ENCODE peak calls at places on chromosomes 1 and 21, in nine cellular contexts. One of them, this sample, is unnamed. For H3K4me1 and H3K9me3, the result is how much of the 10 kb centered on the place peaks cover.

GRCh38 chr1:2087766-2088165 is 37.6 kb downstream of the PRKCZ start:
- DNase-seq in fibroblast of lung: no peak
- DNase-seq in neural progenitor cell: no peak
- DNase-seq in body of pancreas: no peak
- DNase-seq in OCI-LY7: no peak
- DNase-seq in aorta: no peak
- DNase-seq in NT2/D1: no peak
- DNase-seq in K562: no peak
- DNase-seq in prostate gland: no peak
- DNase-seq in this sample: no peak

GRCh38 chr1:204578867-204579664 is 62.9 kb downstream of the MDM4 start:
- DNase-seq in fibroblast of lung: no peak
- DNase-seq in neural progenitor cell: peak
- DNase-seq in body of pancreas: peak
- DNase-seq in OCI-LY7: peak
- DNase-seq in aorta: no peak
- DNase-seq in NT2/D1: no peak
- DNase-seq in K562: no peak
- DNase-seq in prostate gland: peak
- DNase-seq in this sample: no peak

GRCh38 chr1:9181176-9181906 is 52.4 kb upstream of the GPR157 start:
- DNase-seq in fibroblast of lung: peak
- DNase-seq in neural progenitor cell: peak
- DNase-seq in body of pancreas: peak
- DNase-seq in OCI-LY7: peak
- DNase-seq in aorta: peak
- DNase-seq in NT2/D1: no peak
- DNase-seq in K562: peak
- DNase-seq in prostate gland: no peak
- DNase-seq in this sample: peak

GRCh38 chr1:25990702-25991395 is 7.0 kb downstream of the PAFAH2 start:
- DNase-seq in fibroblast of lung: no peak
- DNase-seq in neural progenitor cell: no peak
- DNase-seq in body of pancreas: no peak
- DNase-seq in OCI-LY7: no peak
- DNase-seq in aorta: no peak
- DNase-seq in NT2/D1: no peak
- DNase-seq in K562: no peak
- DNase-seq in prostate gland: no peak
- DNase-seq in this sample: peak

GRCh38 chr1:69511426-69512192 is 56.1 kb upstream of the LRRC7 start:
- DNase-seq in fibroblast of lung: peak
- DNase-seq in neural progenitor cell: no peak
- DNase-seq in body of pancreas: no peak
- DNase-seq in OCI-LY7: no peak
- DNase-seq in aorta: no peak
- DNase-seq in NT2/D1: no peak
- DNase-seq in K562: no peak
- DNase-seq in prostate gland: no peak
- DNase-seq in this sample: no peak

GRCh38 chr1:1775364-1776226 is 2.7 kb downstream of the NADK start:
- DNase-seq in fibroblast of lung: no peak
- DNase-seq in neural progenitor cell: peak
- DNase-seq in body of pancreas: no peak
- DNase-seq in OCI-LY7: peak
- DNase-seq in aorta: no peak
- DNase-seq in NT2/D1: no peak
- DNase-seq in K562: no peak
- DNase-seq in prostate gland: no peak
- DNase-seq in this sample: no peak

GRCh38 chr1:206923961-206924548 is 2.3 kb upstream of the FCMR start:
- DNase-seq in fibroblast of lung: no peak
- DNase-seq in neural progenitor cell: no peak
- DNase-seq in body of pancreas: no peak
- DNase-seq in OCI-LY7: no peak
- DNase-seq in aorta: no peak
- DNase-seq in NT2/D1: no peak
- DNase-seq in K562: no peak
- DNase-seq in prostate gland: no peak
- DNase-seq in this sample: no peak

GRCh38 chr1:180270767-180271639 is 40.9 kb downstream of the LHX4 start:
- DNase-seq in fibroblast of lung: peak
- DNase-seq in neural progenitor cell: peak
- DNase-seq in body of pancreas: peak
- DNase-seq in OCI-LY7: no peak
- DNase-seq in aorta: peak
- DNase-seq in NT2/D1: no peak
- DNase-seq in K562: peak
- DNase-seq in prostate gland: no peak
- DNase-seq in this sample: no peak

GRCh38 chr1:176795929-176796328 is 333.0 kb downstream of the PAPPA2 start:
- DNase-seq in fibroblast of lung: no peak
- DNase-seq in neural progenitor cell: no peak
- DNase-seq in body of pancreas: no peak
- DNase-seq in OCI-LY7: no peak
- DNase-seq in aorta: no peak
- DNase-seq in NT2/D1: no peak
- DNase-seq in K562: no peak
- DNase-seq in prostate gland: no peak
- DNase-seq in this sample: no peak

GRCh38 chr21:25370311-25370744 is 237.0 kb downstream of the MRPL39 start:
- DNase-seq in fibroblast of lung: peak
- DNase-seq in neural progenitor cell: no peak
- DNase-seq in body of pancreas: peak
- DNase-seq in OCI-LY7: no peak
- DNase-seq in aorta: peak
- DNase-seq in NT2/D1: no peak
- DNase-seq in K562: no peak
- DNase-seq in prostate gland: no peak
- DNase-seq in this sample: no peak

GRCh38 chr1:24702511-24703293 is 42.5 kb upstream of the CLIC4 start:
- DNase-seq in fibroblast of lung: peak
- DNase-seq in neural progenitor cell: peak
- DNase-seq in body of pancreas: peak
- DNase-seq in OCI-LY7: no peak
- DNase-seq in aorta: no peak
- DNase-seq in NT2/D1: no peak
- DNase-seq in K562: no peak
- DNase-seq in prostate gland: no peak
- DNase-seq in this sample: no peak

GRCh38 chr21:37986751-37987399 is 70.6 kb upstream of the KCNJ6 start:
- DNase-seq in fibroblast of lung: no peak
- DNase-seq in neural progenitor cell: no peak
- DNase-seq in body of pancreas: no peak
- DNase-seq in OCI-LY7: no peak
- DNase-seq in aorta: no peak
- DNase-seq in NT2/D1: no peak
- DNase-seq in K562: no peak
- DNase-seq in prostate gland: peak
- DNase-seq in this sample: no peak

GRCh38 chr1:36737767-36738166 is 255.1 kb upstream of the CSF3R start:
- DNase-seq in fibroblast of lung: no peak
- DNase-seq in neural progenitor cell: peak
- DNase-seq in body of pancreas: no peak
- DNase-seq in OCI-LY7: no peak
- DNase-seq in aorta: no peak
- DNase-seq in NT2/D1: no peak
- DNase-seq in K562: no peak
- DNase-seq in prostate gland: no peak
- DNase-seq in this sample: no peak

DNA sequence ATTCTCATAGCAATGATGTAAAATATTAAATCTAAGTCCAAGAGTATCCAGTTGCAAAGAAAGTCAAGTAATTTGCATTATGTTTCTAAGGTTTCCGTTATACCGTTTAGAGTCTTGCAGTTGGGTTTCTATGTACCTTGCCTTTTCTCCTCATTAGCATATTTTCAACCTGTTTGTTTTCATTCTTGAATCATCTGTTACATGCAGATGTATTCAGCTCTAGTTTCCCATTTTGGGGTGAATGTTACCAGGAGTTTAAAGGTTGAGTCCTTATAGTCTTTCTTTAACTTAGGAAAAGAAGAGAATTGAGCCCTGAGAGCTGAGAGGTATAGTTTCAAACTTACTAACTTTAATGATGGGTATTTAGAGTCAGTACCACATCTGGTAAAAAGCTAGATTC is 139.9 kb downstream of the NFIA start:
- DNase-seq in fibroblast of lung: no peak
- DNase-seq in neural progenitor cell: no peak
- DNase-seq in body of pancreas: no peak
- DNase-seq in OCI-LY7: no peak
- DNase-seq in aorta: no peak
- DNase-seq in NT2/D1: no peak
- DNase-seq in K562: no peak
- DNase-seq in prostate gland: no peak
- DNase-seq in this sample: no peak
- H3K4me1 ChIP-seq in fibroblast of lung: under half
- H3K4me1 ChIP-seq in neural progenitor cell: under half
- H3K4me1 ChIP-seq in body of pancreas: under half
- H3K4me1 ChIP-seq in OCI-LY7: under half
- H3K4me1 ChIP-seq in aorta: under half
- H3K4me1 ChIP-seq in NT2/D1: under half
- H3K4me1 ChIP-seq in K562: under half
- H3K4me1 ChIP-seq in prostate gland: under half
- H3K4me1 ChIP-seq in this sample: under half

DNA sequence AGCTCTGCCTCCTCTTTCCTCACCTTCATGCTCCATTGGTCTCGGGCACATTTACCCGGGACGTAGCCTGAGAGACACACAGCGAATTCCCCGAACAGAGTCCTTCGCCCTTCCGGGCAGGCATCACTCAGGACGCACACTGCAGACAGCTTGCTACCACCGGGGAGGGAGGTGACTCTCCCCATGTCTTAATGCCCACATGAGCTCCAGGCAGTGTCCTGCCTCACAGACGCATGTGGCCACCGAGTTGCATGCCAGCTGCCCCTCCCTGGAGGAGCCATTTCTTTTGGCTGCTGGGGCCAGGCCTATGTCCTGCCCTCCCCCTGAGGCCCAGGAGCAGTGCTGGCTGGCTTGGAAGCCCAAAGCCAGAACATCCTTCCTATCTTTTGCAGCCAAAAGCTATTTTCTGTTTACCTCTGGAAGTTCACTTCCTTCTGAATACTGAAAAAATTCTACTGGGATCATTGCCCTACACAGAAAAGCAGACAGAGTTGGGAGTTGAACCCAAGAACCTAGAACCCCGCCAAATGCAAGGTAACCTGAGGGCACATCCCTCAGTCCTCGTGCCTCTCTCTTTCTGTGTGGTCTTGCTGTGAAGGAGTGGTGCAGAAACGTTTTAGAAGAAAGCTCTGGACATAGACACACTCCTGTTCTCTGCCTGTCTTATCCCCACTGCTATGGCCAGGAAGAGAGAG is 209.4 kb downstream of the TOMM20 start:
- DNase-seq in fibroblast of lung: no peak
- DNase-seq in neural progenitor cell: no peak
- DNase-seq in body of pancreas: no peak
- DNase-seq in OCI-LY7: no peak
- DNase-seq in aorta: peak
- DNase-seq in NT2/D1: no peak
- DNase-seq in K562: no peak
- DNase-seq in prostate gland: no peak
- DNase-seq in this sample: no peak
- H3K9me3 ChIP-seq in fibroblast of lung: under half
- H3K9me3 ChIP-seq in neural progenitor cell: under half
- H3K9me3 ChIP-seq in body of pancreas: under half
- H3K9me3 ChIP-seq in OCI-LY7: under half
- H3K9me3 ChIP-seq in aorta: under half
- H3K9me3 ChIP-seq in NT2/D1: under half
- H3K9me3 ChIP-seq in K562: under half
- H3K9me3 ChIP-seq in prostate gland: under half
- H3K9me3 ChIP-seq in this sample: under half

GRCh38 chr1:156705918-156706646 is 699 bp upstream of the CRABP2 start:
- DNase-seq in fibroblast of lung: peak
- DNase-seq in neural progenitor cell: peak
- DNase-seq in body of pancreas: peak
- DNase-seq in OCI-LY7: peak
- DNase-seq in aorta: peak
- DNase-seq in NT2/D1: peak
- DNase-seq in K562: peak
- DNase-seq in prostate gland: peak
- DNase-seq in this sample: peak

GRCh38 chr1:156706647-156707008 is 1.2 kb upstream of the CRABP2 start:
- DNase-seq in fibroblast of lung: peak
- DNase-seq in neural progenitor cell: peak
- DNase-seq in body of pancreas: peak
- DNase-seq in OCI-LY7: no peak
- DNase-seq in aorta: peak
- DNase-seq in NT2/D1: no peak
- DNase-seq in K562: peak
- DNase-seq in prostate gland: no peak
- DNase-seq in this sample: peak

GRCh38 chr1:156704930-156705320 is 458 bp downstream of the CRABP2 start:
- DNase-seq in fibroblast of lung: peak
- DNase-seq in neural progenitor cell: peak
- DNase-seq in body of pancreas: peak
- DNase-seq in OCI-LY7: no peak
- DNase-seq in aorta: peak
- DNase-seq in NT2/D1: no peak
- DNase-seq in K562: no peak
- DNase-seq in prostate gland: no peak
- DNase-seq in this sample: no peak

GRCh38 chr1:156704166-156704711 is 1.1 kb downstream of the CRABP2 start:
- DNase-seq in fibroblast of lung: no peak
- DNase-seq in neural progenitor cell: peak
- DNase-seq in body of pancreas: no peak
- DNase-seq in OCI-LY7: no peak
- DNase-seq in aorta: no peak
- DNase-seq in NT2/D1: no peak
- DNase-seq in K562: no peak
- DNase-seq in prostate gland: no peak
- DNase-seq in this sample: no peak

DNA sequence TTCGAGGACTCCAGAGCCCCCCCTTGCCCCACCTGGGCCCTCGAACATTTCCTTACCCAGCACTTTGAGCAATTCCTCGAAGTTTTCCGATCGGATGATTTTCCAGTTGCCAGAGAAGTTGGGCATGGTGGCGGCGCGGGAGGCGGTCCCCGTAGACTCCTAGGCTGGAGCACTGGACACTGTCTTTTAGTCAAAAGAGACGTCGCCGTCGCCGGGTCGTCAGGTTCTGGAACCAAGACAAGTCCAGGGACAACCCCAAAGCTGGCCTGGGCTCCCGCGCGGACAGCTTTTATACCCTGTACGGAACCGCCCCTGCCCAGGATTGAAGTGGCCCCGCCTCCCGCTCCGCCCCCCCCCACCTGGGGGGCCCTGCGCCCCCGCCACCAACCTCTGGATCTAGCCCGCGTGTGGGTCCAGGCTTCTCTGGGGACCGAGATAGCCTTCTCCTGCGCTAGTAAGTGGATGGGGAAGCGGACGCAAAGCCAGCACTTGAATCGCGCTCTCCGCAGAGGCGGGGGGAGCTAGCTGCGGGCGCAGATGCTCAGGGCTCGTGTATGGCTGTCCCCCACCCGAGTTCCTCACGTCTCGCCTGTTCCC is at the start of gene CRABP2:
- DNase-seq in fibroblast of lung: peak
- DNase-seq in neural progenitor cell: peak
- DNase-seq in body of pancreas: peak
- DNase-seq in OCI-LY7: no peak
- DNase-seq in aorta: peak
- DNase-seq in NT2/D1: no peak
- DNase-seq in K562: peak
- DNase-seq in prostate gland: no peak
- DNase-seq in this sample: peak
- H3K4me1 ChIP-seq in fibroblast of lung: under half
- H3K4me1 ChIP-seq in neural progenitor cell: half or more
- H3K4me1 ChIP-seq in body of pancreas: under half
- H3K4me1 ChIP-seq in OCI-LY7: under half
- H3K4me1 ChIP-seq in aorta: under half
- H3K4me1 ChIP-seq in NT2/D1: under half
- H3K4me1 ChIP-seq in K562: under half
- H3K4me1 ChIP-seq in prostate gland: under half
- H3K4me1 ChIP-seq in this sample: under half

GRCh38 chr1:199020046-199020445 is 381.2 kb downstream of the PTPRC start:
- DNase-seq in fibroblast of lung: no peak
- DNase-seq in neural progenitor cell: no peak
- DNase-seq in body of pancreas: no peak
- DNase-seq in OCI-LY7: no peak
- DNase-seq in aorta: no peak
- DNase-seq in NT2/D1: no peak
- DNase-seq in K562: no peak
- DNase-seq in prostate gland: no peak
- DNase-seq in this sample: no peak
- H3K9me3 ChIP-seq in fibroblast of lung: under half
- H3K9me3 ChIP-seq in neural progenitor cell: under half
- H3K9me3 ChIP-seq in body of pancreas: under half
- H3K9me3 ChIP-seq in OCI-LY7: under half
- H3K9me3 ChIP-seq in aorta: under half
- H3K9me3 ChIP-seq in NT2/D1: under half
- H3K9me3 ChIP-seq in K562: under half
- H3K9me3 ChIP-seq in prostate gland: under half
- H3K9me3 ChIP-seq in this sample: under half